ENCODE peak calls at places on chromosomes 16 and 17, in nine cellular contexts. Y is heart right ventricle; L is fibroblast of lung; B is astrocyte; K is kidney; C is hepatocyte; H is AG09319; J is astrocyte of the spinal cord; R is CD8-positive, alpha-beta T cell. P is an unnamed sample.

GRCh38 chr17:73118139-73118538 is 25.7 kb upstream of the SLC39A11 start:
- DNase-seq in Y (no peak), L (no peak), B (no peak), R (no peak), J (no peak), K (no peak), C (no peak), H (no peak), P (no peak)

GRCh38 chr16:2019500-2019899 is at the start of gene NPW:
- DNase-seq in H (no peak), R (peak), Y (no peak), B (no peak), L (no peak), K (peak), C (no peak), J (no peak), P (no peak)

GRCh38 chr16:2470603-2471015 is 488 bp upstream of the NTN3 start:
- DNase-seq in B (no peak), J (no peak), K (no peak), R (no peak), C (no peak), H (no peak), L (no peak), Y (no peak), P (no peak)

GRCh38 chr16:49684731-49685130 is 171.2 kb downstream of the ZNF423 start:
- DNase-seq in H (no peak), Y (no peak), K (no peak), R (no peak), J (no peak), C (no peak), L (no peak), B (no peak), P (no peak)

GRCh38 chr16:50744911-50745310 is 3.0 kb downstream of the CYLD start:
- DNase-seq in J (no peak), R (no peak), H (no peak), C (no peak), K (no peak), L (peak), B (no peak), Y (no peak), P (no peak)

GRCh38 chr17:19731626-19732025 is 15.2 kb upstream of the SLC47A2 start:
- DNase-seq in L (no peak), B (no peak), K (peak), H (no peak), Y (no peak), R (no peak), C (no peak), J (no peak), P (no peak)

GRCh38 chr16:23863511-23864422 is 28.0 kb downstream of the PRKCB start:
- DNase-seq in K (no peak), Y (no peak), C (no peak), L (no peak), J (no peak), B (no peak), H (no peak), R (no peak), P (peak)

GRCh38 chr16:85072947-85073346 is 39.3 kb downstream of the CIBAR2 start:
- DNase-seq in R (no peak), J (peak), B (peak), K (no peak), H (peak), L (peak), Y (peak), C (no peak), P (no peak)

GRCh38 chr16:69709456-69710084 is 16.8 kb downstream of the NQO1 start:
- DNase-seq in J (peak), Y (no peak), R (no peak), H (no peak), K (no peak), L (peak), B (peak), C (peak), P (peak)

DNA sequence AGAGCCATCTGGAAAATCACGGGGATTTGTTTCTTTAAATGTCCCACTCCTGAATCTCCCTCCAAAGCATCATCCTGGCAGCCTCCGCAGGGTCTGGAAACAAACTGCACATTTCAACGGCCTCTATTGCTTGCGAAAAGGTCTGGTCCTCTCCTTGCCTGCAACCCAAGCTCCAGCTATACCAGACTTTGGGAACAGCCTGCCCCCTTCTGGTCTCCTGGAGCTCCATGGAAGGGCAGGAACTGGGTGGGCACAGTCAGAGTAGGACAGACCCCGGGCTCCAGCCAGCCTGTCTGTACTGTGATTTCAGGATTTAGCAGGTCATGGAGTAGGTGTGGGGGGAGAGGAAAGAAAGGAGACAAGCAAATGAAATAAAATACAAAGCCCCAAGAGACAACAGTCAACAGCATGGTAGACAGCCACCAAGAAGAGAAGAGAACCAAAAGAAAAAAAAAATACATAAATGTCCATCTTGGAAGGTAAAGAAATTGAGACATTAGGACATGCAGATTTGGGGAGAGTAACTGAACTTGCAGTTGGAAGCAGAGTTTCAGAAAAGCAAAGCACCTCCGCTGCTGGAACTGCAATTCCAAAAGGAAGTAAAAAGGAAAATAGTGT is 2.7 kb downstream of the XYLT1 start:
- DNase-seq in C (peak), K (peak), B (peak), J (peak), Y (peak), L (peak), H (peak), R (peak), P (no peak)
- TF ChIP-seq CTCF in C (peak), K (peak), B (peak), J (peak), Y (peak), L (peak), H (peak), R (peak), P (peak)

GRCh38 chr16:30369938-30370443 is 303 bp downstream of the TBC1D10B start:
- DNase-seq in Y (no peak), J (no peak), H (no peak), B (no peak), K (no peak), C (no peak), L (no peak), R (no peak), P (no peak)

GRCh38 chr16:30372037-30372712 is 1.9 kb upstream of the TBC1D10B start:
- DNase-seq in Y (no peak), K (no peak), R (no peak), J (no peak), C (peak), L (no peak), B (no peak), H (no peak), P (no peak)

GRCh38 chr16:30369091-30369937 is 980 bp downstream of the TBC1D10B start:
- DNase-seq in B (no peak), R (no peak), Y (no peak), J (no peak), H (no peak), C (peak), K (peak), L (no peak), P (no peak)

GRCh38 chr16:30371248-30371816 is 1.0 kb upstream of the TBC1D10B start:
- DNase-seq in J (no peak), B (no peak), K (no peak), L (no peak), H (no peak), Y (no peak), R (no peak), C (no peak), P (no peak)

DNA sequence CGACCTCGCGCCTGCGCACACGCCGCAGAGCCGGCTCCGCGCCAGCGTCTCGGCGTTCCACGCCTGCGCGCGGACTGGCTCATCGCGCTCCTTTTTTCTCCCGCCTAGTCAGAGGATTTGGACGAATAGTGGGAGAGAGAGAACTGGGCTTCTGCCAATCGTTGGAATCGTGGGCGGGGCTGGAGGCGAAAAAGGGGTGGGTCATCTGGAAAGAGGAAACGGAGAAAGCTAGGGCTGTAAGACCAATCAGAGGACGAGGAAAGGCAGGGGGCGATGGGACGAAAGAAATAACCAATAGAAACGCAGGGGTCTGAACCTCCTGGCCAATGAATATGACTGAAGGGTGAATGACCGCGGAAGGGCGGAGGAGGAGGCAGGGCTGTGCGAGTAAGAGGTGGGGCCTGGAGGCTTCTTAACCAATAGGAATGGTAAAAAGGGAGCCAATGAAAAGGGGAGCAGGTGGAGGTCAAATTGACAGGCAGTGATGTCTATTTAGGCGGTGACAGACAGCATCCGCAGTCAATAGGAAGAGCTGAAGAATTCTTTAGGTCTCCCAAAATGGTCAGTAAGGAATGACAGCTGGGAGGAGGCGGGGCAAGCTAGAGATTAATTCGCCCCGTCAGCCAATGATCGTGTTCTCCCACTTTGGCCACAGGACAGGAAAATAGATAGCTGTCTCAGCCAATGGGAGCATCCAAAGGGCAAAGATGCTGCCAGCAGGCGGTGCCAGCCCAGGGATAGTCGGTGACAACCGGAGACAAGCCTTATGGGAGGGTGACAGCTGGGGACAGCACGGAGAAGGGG is at the start of gene TBC1D10B:
- DNase-seq in Y (peak), K (peak), C (peak), B (peak), L (peak), J (peak), R (peak), H (peak), P (peak)
- TF ChIP-seq CTCF in Y (peak), K (peak), C (no peak), B (peak), L (peak), J (peak), R (no peak), H (peak), P (no peak)

DNA sequence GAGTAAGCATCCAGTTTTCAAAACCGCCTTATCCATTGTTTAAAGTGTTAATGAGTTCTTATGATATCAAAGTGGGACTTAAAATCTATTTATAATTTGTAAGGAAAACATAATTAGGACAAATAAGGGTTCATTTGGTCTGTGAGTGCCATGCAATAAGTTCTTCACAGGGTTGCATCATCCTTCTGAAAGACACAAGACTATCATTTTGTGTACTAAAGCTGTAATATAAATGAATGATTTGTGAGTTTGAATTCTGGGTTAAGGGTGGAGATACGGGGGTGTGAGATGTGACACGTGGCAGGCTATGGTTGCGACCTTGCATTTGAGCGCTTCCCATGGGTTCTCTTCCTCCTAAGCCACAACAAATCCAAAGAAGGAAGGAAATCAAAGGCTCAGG is 6.8 kb downstream of the GAN start:
- DNase-seq in Y (no peak), C (no peak), J (no peak), H (no peak), L (no peak), R (no peak), B (no peak), K (no peak), P (no peak)
- TF ChIP-seq CTCF in Y (no peak), C (no peak), J (no peak), H (no peak), L (no peak), R (no peak), B (no peak), K (no peak), P (no peak)

GRCh38 chr16:27636453-27637200 is 86.7 kb downstream of the KATNIP start:
- DNase-seq in K (no peak), R (no peak), C (no peak), Y (no peak), L (no peak), J (no peak), H (no peak), B (no peak), P (no peak)
- TF ChIP-seq CTCF in K (no peak), R (no peak), C (no peak), Y (no peak), L (no peak), J (no peak), H (no peak), B (no peak), P (no peak)

P was measured in GM13976.